ENCODE peak calls at places on chromosome 13, in six cellular contexts. W is stimulated activated CD8-positive, alpha-beta memory T cell treated with anti-CD3 and anti-CD28 coated beads, Interleukin-12 subunit alpha, Interleukin-12 subunit beta, amount 100 ng/mL, for 4 hours; L is stimulated activated CD4-positive, alpha-beta T cell treated with anti-CD3 and anti-CD28 coated beads, Interleukin-15, amount 100 ng/mL, for 48 hours; D is HT-29; G is left ventricle myocardium inferior; J is HS-27A. E is an unnamed sample.

GRCh38 chr13:32471187-32471922 is 43.4 kb upstream of the N4BP2L1 start:
- DNase-seq in D (no peak), W (no peak), G (peak; percentile 42), L (no peak), J (no peak), E (no peak)

GRCh38 chr13:77349365-77349764 is 22.5 kb upstream of the MYCBP2 start:
- DNase-seq in J (no peak), G (no peak), W (no peak), D (no peak), L (no peak), E (no peak)

GRCh38 chr13:21079761-21080730 is 18.7 kb upstream of the LATS2 start:
- DNase-seq in W (no peak), G (no peak), D (no peak), L (no peak), J (peak; percentile 89), E (peak; percentile 95)

GRCh38 chr13:53276265-53276664 is 247.7 kb downstream of the OLFM4 start:
- DNase-seq in L (no peak), W (no peak), G (no peak), J (no peak), D (no peak), E (no peak)

GRCh38 chr13:110447058-110447511 is 114.4 kb downstream of the RAB20 start:
- DNase-seq in D (no peak), J (no peak), G (no peak), W (no peak), L (no peak), E (no peak)

GRCh38 chr13:85278851-85279250 is 520.4 kb downstream of the SLITRK6 start:
- DNase-seq in W (no peak), J (no peak), L (no peak), D (no peak), G (no peak), E (no peak)

GRCh38 chr13:94201022-94201421 is 278.5 kb downstream of the DCT start:
- DNase-seq in G (no peak), J (no peak), L (no peak), W (no peak), D (no peak), E (no peak)

GRCh38 chr13:33367931-33368330 is 82.4 kb upstream of the STARD13 start:
- DNase-seq in W (no peak), L (no peak), D (no peak), G (no peak), J (no peak), E (no peak)

GRCh38 chr13:31064636-31065035 is 97.1 kb downstream of the HSPH1 start:
- DNase-seq in J (no peak), W (no peak), D (no peak), G (no peak), L (no peak), E (no peak)

GRCh38 chr13:41782086-41782485 is 178.8 kb downstream of the VWA8 start:
- DNase-seq in D (no peak), L (no peak), W (no peak), G (no peak), J (no peak), E (no peak)

GRCh38 chr13:74074723-74075122 is 59.5 kb downstream of the KLF12 start:
- DNase-seq in J (no peak), G (no peak), W (no peak), D (no peak), L (no peak), E (peak; percentile 71)

GRCh38 chr13:50715402-50716146 is 127.9 kb downstream of the DLEU7 start:
- DNase-seq in D (no peak), W (no peak), G (peak; percentile 43), J (no peak), L (no peak), E (no peak)

GRCh38 chr13:68984688-68985319 is 1122.8 kb upstream of the ATXN8OS start:
- DNase-seq in W (no peak), L (no peak), D (no peak), J (no peak), G (no peak), E (no peak)

GRCh38 chr13:59638404-59638803 is 525.3 kb downstream of the DIAPH3 start:
- DNase-seq in G (no peak), J (no peak), W (no peak), D (no peak), L (no peak), E (no peak)

GRCh38 chr13:29304148-29304547 is 291.3 kb downstream of the SLC7A1 start:
- DNase-seq in W (no peak), J (no peak), L (no peak), D (no peak), G (no peak), E (no peak)

GRCh38 chr13:49759503-49759902 is 33.0 kb downstream of the KPNA3 start:
- DNase-seq in W (no peak), L (no peak), D (no peak), G (no peak), J (no peak), E (no peak)

GRCh38 chr13:114155923-114156883 is 22.9 kb upstream of the CFAP97D2 start:
- DNase-seq in J (no peak), D (no peak), L (no peak), W (no peak), G (no peak), E (no peak)